ENCODE peak calls at places on chromosomes 11 and 22, in seven cellular contexts. O is central memory CD4-positive, alpha-beta T cell; R is CD8-positive, alpha-beta memory T cell; W is RWPE1; S is dermis blood vessel endothelial cell; K is nucleus accumbens; Y is EH. C is an unnamed sample.
A peak's percentile ranks its signal among the peaks of the same experiment; 100 is the strongest.

GRCh38 chr22:19466126-19466716 is 12.8 kb downstream of the UFD1 start:
- DNase-seq in Y (no peak), S (no peak), R (no peak), K (no peak), W (no peak), O (no peak), C (no peak)

GRCh38 chr11:131511794-131512193 is 141.4 kb downstream of the NTM start:
- DNase-seq in S (no peak), R (no peak), K (no peak), O (no peak), W (no peak), Y (peak; percentile 11), C (peak; percentile 70)

GRCh38 chr22:24429411-24430365 is 2.3 kb downstream of the ADORA2A start:
- DNase-seq in R (peak; percentile 68), W (no peak), O (peak; percentile 55), S (peak; percentile 56), K (no peak), Y (peak; percentile 49), C (peak; percentile 80)

GRCh38 chr22:17830041-17830961 is 56.0 kb upstream of the BID start:
- DNase-seq in R (peak; percentile 83), W (peak; percentile 81), K (peak; percentile 80), Y (peak; percentile 78), O (peak; percentile 76), S (peak; percentile 89), C (peak; percentile 91)

GRCh38 chr11:35407041-35407440 is 12.3 kb downstream of the SLC1A2 start:
- DNase-seq in O (no peak), K (no peak), Y (no peak), S (no peak), R (no peak), W (no peak), C (no peak)

GRCh38 chr11:73359930-73360742 is 16.1 kb upstream of the RELT start:
- DNase-seq in O (no peak), W (peak; percentile 30), S (peak; percentile 64), Y (peak; percentile 37), R (no peak), K (no peak), C (peak; percentile 76)

GRCh38 chr11:64631675-64632074 is 40.7 kb downstream of the SLC22A12 start:
- DNase-seq in W (no peak), S (no peak), O (no peak), K (no peak), R (no peak), Y (no peak), C (no peak)

GRCh38 chr22:42719133-42719532 is 1.5 kb downstream of the A4GALT start:
- DNase-seq in R (no peak), Y (peak; percentile 70), S (peak; percentile 51), W (no peak), K (no peak), O (no peak), C (no peak)

GRCh38 chr22:48744283-48744641 is 1083.4 kb downstream of the BRD1 start:
- DNase-seq in W (no peak), R (peak; percentile 30), O (no peak), S (no peak), K (no peak), Y (no peak), C (no peak)

GRCh38 chr22:44311855-44312170 is 938 bp downstream of the SHISAL1 start:
- DNase-seq in Y (peak; percentile 81), O (no peak), K (no peak), S (peak; percentile 58), R (no peak), W (peak; percentile 29), C (no peak)

GRCh38 chr11:122754553-122755322 is 83.6 kb upstream of the CRTAM start:
- DNase-seq in W (no peak), O (peak; percentile 33), R (peak; percentile 54), Y (peak; percentile 49), K (no peak), S (peak; percentile 51), C (no peak)

C was measured in glutamatergic neuron.